ENCODE peak calls at places on chromosomes 12 and 14, in eight cellular contexts. B is cardiac fibroblast; O is CD4-positive, CD25-positive, alpha-beta regulatory T cell; K is GM12891; A is stimulated activated CD4-positive, alpha-beta T cell treated with anti-CD3 and anti-CD28 coated beads, Interleukin-4, amount 100 ng/mL, for 48 hours; Y is GM12892; N is midbrain; Q is GM06990. H is an unnamed sample.

GRCh38 chr14:101830271-101830670 is 68.8 kb downstream of the PPP2R5C start:
- DNase-seq in Q (no peak), N (peak), O (no peak), B (no peak), Y (no peak), K (no peak), A (no peak), H (no peak)

GRCh38 chr12:7155471-7156034 is 25.4 kb downstream of the CLSTN3 start:
- DNase-seq in A (no peak), Y (no peak), N (no peak), O (no peak), Q (no peak), K (no peak), B (no peak), H (no peak)

GRCh38 chr14:68146812-68147211 is 327.2 kb downstream of the RAD51B start:
- DNase-seq in B (peak), N (no peak), Y (no peak), K (no peak), A (no peak), O (no peak), Q (no peak), H (no peak)

GRCh38 chr12:107612508-107612907 is 73.1 kb upstream of the PWP1 start:
- DNase-seq in O (no peak), Y (no peak), K (no peak), Q (no peak), B (no peak), N (no peak), A (no peak), H (no peak)

GRCh38 chr14:70771781-70772212 is 37.5 kb downstream of the MAP3K9 start:
- DNase-seq in Q (no peak), B (no peak), K (no peak), Y (no peak), N (no peak), A (no peak), O (no peak), H (no peak)

GRCh38 chr12:97984951-97985350 is 522.3 kb downstream of the RMST start:
- DNase-seq in B (no peak), A (no peak), Q (no peak), N (no peak), Y (no peak), K (no peak), O (no peak), H (no peak)

GRCh38 chr12:12684375-12685106 is 11.4 kb downstream of the GPR19 start:
- DNase-seq in Q (no peak), Y (no peak), O (no peak), B (peak), N (peak), K (no peak), A (no peak), H (no peak)

GRCh38 chr14:68269136-68269535 is 449.6 kb downstream of the RAD51B start:
- DNase-seq in K (no peak), A (no peak), Q (no peak), O (no peak), N (no peak), Y (no peak), B (no peak), H (no peak)

GRCh38 chr12:113439606-113440030 is 17.4 kb downstream of the SDSL start:
- DNase-seq in Q (no peak), A (no peak), B (peak), O (no peak), Y (no peak), K (no peak), N (peak), H (peak)

GRCh38 chr14:23670489-23670888 is 34.3 kb downstream of the DHRS2 start:
- DNase-seq in A (no peak), Q (no peak), N (no peak), K (no peak), B (no peak), Y (no peak), O (no peak), H (no peak)

GRCh38 chr14:36672095-36672494 is 10.4 kb downstream of the PAX9 start:
- DNase-seq in Y (no peak), N (no peak), K (no peak), O (no peak), Q (no peak), A (no peak), B (no peak), H (no peak)

GRCh38 chr12:128381537-128381936 is 114.6 kb downstream of the TMEM132C start:
- DNase-seq in N (peak), B (no peak), K (no peak), A (no peak), O (no peak), Q (no peak), Y (no peak), H (no peak)

GRCh38 chr12:86230516-86231146 is 25.6 kb downstream of the MGAT4C start:
- DNase-seq in O (no peak), Q (no peak), A (no peak), K (no peak), N (no peak), B (peak), Y (no peak), H (no peak)

GRCh38 chr12:64566122-64566521 is 44.2 kb upstream of the RASSF3 start:
- DNase-seq in O (no peak), B (no peak), A (no peak), K (no peak), Y (no peak), Q (no peak), N (no peak), H (no peak)

GRCh38 chr12:8844665-8845064 is 22.2 kb downstream of the A2ML1 start:
- DNase-seq in N (peak), Q (no peak), A (no peak), O (no peak), Y (no peak), K (no peak), B (peak), H (no peak)

GRCh38 chr12:46065412-46066166 is 75.2 kb upstream of the SCAF11 start:
- DNase-seq in Q (peak), O (no peak), B (no peak), Y (no peak), N (no peak), A (no peak), K (no peak), H (no peak)

GRCh38 chr12:80183939-80184338 is 84.6 kb downstream of the OTOGL start:
- DNase-seq in O (no peak), Q (no peak), Y (no peak), B (peak), K (no peak), N (no peak), A (no peak), H (no peak)

GRCh38 chr14:93019367-93019843 is 96.3 kb downstream of the ITPK1 start:
- DNase-seq in O (no peak), K (no peak), Y (no peak), N (peak), Q (no peak), A (no peak), B (no peak), H (no peak)